ENCODE peak calls at places on chromosomes 2 and 18, in five cellular contexts. U is K562, N is HepG2, Y is WTC11, V is GM12878. M is an unnamed sample.

GRCh38 chr2:50582164-50582563 is 449.8 kb downstream of the NRXN1 start:
- DNase-seq in V (no peak), U (no peak), Y (no peak), N (no peak), M (no peak)

GRCh38 chr2:234679766-234680687 is 183.1 kb upstream of the ARL4C start:
- DNase-seq in U (no peak), N (peak), V (no peak), Y (no peak), M (peak)

GRCh38 chr2:207156451-207157161 is 9.1 kb downstream of the KLF7 start:
- DNase-seq in N (peak), V (no peak), U (no peak), Y (no peak), M (no peak)

GRCh38 chr2:174052639-174052976 is 87.4 kb upstream of the SP3 start:
- DNase-seq in Y (no peak), U (no peak), N (no peak), V (no peak), M (no peak)

GRCh38 chr2:105708697-105709096 is 36.0 kb upstream of the NCK2 start:
- DNase-seq in N (no peak), U (no peak), V (no peak), Y (no peak), M (no peak)

GRCh38 chr2:23824777-23825212 is 102.1 kb downstream of the ATAD2B start:
- DNase-seq in V (peak), Y (no peak), N (peak), U (peak), M (peak)

GRCh38 chr18:58069104-58069503 is 25.1 kb downstream of the NEDD4L start:
- DNase-seq in Y (no peak), V (no peak), U (no peak), N (no peak), M (no peak)

GRCh38 chr2:98598781-98599428 is 9.4 kb downstream of the COA5 start:
- DNase-seq in N (no peak), U (no peak), Y (no peak), V (no peak), M (no peak)

GRCh38 chr2:171181067-171182049 is 20.7 kb upstream of the TLK1 start:
- DNase-seq in V (no peak), N (no peak), U (no peak), Y (no peak), M (no peak)

GRCh38 chr2:197184959-197185586 is 125.5 kb downstream of the ANKRD44 start:
- DNase-seq in V (no peak), N (no peak), Y (no peak), U (no peak), M (no peak)

GRCh38 chr2:26559044-26559405 is 81.1 kb upstream of the OTOF start:
- DNase-seq in N (no peak), U (no peak), V (no peak), Y (no peak), M (no peak)

GRCh38 chr2:8581048-8581561 is 100.8 kb upstream of the ID2 start:
- DNase-seq in Y (no peak), N (no peak), U (no peak), V (no peak), M (no peak)

DNA sequence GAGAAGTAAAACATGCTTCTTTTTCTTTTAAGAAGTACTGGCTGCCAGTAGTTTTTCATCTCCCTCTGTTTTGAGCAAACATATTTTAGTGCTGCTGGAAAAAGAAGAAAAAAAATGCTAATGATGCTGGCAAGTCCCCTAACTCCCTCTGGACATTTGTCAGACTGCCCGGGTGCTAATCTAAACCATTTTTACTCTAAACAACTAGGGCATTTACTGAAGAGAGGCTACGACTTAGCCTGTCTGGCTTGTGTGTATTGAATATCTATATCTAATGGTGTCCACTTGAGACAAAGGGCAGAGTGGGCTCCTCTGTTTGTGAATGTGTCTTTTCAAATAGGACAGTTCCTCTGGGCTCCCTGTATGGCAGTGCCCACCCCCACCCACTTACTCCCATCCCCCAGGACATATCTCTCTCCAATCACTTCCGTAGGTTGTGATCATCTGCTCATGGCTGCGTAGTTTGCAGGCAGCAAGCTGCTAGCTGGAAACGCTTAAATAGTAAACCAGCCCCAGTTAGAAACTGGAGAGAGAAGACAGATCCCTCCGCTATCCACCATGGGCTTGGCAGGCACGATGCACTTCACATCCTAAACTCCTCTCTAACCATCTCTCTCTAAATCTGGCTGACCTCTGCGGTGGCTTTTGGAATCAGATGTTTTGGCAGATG is 58.4 kb downstream of the DOCK10 start:
- DNase-seq in U (no peak), V (no peak), N (no peak), Y (no peak), M (no peak)
- TF ChIP-seq MAX in U (no peak), V (no peak), N (no peak), Y (no peak), M (no peak)

DNA sequence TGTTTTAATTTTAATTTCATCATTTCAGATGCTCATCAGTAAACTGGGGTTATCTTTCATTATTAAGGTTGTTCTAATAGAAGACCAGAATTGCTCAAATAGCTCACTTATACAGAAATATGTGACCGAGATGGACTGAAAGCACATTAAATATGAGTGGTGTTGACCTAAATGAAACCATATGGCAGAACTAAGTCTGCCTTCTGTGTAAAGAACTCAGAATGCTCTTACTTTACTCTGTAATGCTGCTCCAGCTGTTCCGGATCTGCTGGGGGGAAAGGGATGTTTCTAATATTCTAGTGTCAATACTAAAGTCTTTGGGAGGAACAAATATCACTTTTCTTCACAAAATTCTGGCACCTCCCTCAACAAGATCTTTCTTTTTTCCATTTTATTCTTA is 131.0 kb downstream of the DPP4 start:
- DNase-seq in Y (no peak), V (no peak), N (no peak), U (no peak), M (no peak)
- TF ChIP-seq ESRRA in Y (no peak), V (no peak), N (no peak), U (no peak), M (no peak)

DNA sequence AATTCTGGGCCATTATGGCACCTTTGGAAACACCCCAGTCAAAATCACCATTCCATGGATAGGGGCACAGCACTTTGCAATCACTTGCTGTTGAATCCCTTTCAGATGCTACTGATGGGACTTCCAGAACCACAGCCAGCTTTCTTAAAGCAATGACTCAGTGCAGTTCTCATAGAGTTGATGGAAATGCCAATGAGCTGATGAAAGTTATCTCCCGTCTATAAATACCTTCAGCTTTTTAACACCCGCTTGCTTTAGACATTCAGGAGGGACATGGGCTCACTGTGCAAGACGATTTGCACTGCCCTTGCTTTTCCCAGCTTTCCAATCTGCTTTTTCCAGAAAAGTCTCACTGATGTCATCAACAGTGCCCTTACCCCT is 66.7 kb upstream of the RPL31 start:
- DNase-seq in N (no peak), U (no peak), Y (no peak), V (no peak), M (no peak)
- TF ChIP-seq MAX in N (no peak), U (no peak), Y (no peak), V (no peak), M (no peak)

GRCh38 chr18:28040720-28041119 is 136.2 kb downstream of the CDH2 start:
- DNase-seq in N (no peak), U (no peak), Y (no peak), V (no peak), M (no peak)
- TF ChIP-seq ESRRA in N (no peak), U (no peak), Y (no peak), V (no peak), M (no peak)

DNA sequence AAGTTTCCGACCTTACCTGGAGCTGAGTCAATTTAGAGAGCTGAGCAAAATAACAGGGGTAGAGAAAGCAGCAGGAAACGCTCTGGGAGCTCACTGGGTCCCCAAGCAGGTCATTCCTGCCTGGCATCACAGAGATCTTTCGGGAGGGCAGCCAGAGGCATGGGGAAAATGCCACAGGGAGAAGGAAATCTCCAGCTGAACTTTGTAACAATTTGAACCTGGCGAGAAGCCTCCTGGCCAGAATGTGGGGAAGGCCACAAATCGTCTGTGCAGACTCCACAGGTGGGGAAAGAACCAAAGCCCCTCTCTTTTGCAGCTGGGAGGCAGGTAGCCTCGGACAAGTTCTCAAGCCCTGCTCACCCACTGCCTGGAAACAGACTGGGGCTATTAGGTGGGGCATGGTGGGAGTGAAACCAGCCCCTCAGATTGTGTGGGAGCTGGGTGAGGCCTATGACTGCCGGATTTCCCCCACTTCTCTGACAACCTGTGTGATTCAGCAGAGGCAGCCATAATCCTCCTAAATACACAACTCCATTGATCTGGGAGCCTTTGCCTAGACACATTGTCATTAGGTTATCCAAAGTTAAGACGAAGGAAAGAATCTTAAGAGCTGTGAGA is 53.9 kb downstream of the INO80D start:
- DNase-seq in U (no peak), Y (no peak), N (no peak), V (no peak), M (no peak)
- TF ChIP-seq MAX in U (no peak), Y (no peak), N (no peak), V (no peak), M (no peak)

GRCh38 chr2:229245013-229245412 is 26.1 kb downstream of the PID1 start:
- DNase-seq in V (no peak), Y (no peak), U (no peak), N (no peak), M (no peak)
- TF ChIP-seq ESRRA in V (no peak), Y (no peak), U (no peak), N (no peak), M (no peak)

GRCh38 chr2:241797441-241798080 is 11.4 kb upstream of the NEU4 start:
- DNase-seq in V (no peak), N (no peak), Y (no peak), U (no peak), M (no peak)

GRCh38 chr2:241799522-241800197 is 9.3 kb upstream of the NEU4 start:
- DNase-seq in Y (no peak), V (no peak), N (no peak), U (no peak), M (no peak)

GRCh38 chr2:241798081-241798630 is 10.8 kb upstream of the NEU4 start:
- DNase-seq in V (no peak), N (no peak), U (peak), Y (peak), M (no peak)

GRCh38 chr2:241796610-241797138 is 12.3 kb upstream of the NEU4 start:
- DNase-seq in N (no peak), V (no peak), U (peak), Y (no peak), M (no peak)

GRCh38 chr2:241798631-241799521 is 10.1 kb upstream of the NEU4 start:
- DNase-seq in N (peak), Y (no peak), V (no peak), U (peak), M (no peak)
- TF ChIP-seq MAX in N (peak), Y (no peak), V (no peak), U (no peak), M (no peak)

GRCh38 chr2:1743396-1744150 is 742 bp downstream of the PXDN start:
- DNase-seq in V (no peak), U (no peak), N (no peak), Y (peak), M (no peak)

GRCh38 chr2:1742680-1743395 is 1.5 kb downstream of the PXDN start:
- DNase-seq in Y (peak), V (no peak), U (no peak), N (no peak), M (peak)

GRCh38 chr2:1741851-1742250 is 2.5 kb downstream of the PXDN start:
- DNase-seq in Y (no peak), U (no peak), N (no peak), V (no peak), M (no peak)

GRCh38 chr2:1740714-1741584 is 3.4 kb downstream of the PXDN start:
- DNase-seq in U (no peak), N (no peak), V (no peak), Y (no peak), M (no peak)

DNA sequence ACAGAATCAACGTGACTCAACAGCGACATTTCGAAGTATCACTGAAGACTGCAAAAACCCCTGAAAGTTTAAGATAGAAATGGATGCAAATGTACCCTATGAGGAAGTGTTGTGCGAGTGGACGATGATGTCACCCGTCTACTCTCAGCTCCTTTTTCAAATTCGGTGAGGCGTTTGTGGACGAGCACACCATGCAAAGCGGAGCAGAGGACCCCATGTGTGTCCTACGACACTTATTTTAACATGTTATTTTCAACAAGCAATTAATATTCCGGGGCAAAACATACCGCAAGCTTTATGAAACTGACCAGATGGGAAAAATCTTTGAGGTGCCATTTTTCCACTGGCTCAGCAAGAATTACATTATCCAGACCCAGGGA is 2.0 kb downstream of the PXDN start:
- DNase-seq in V (no peak), Y (no peak), N (no peak), U (no peak), M (no peak)
- TF ChIP-seq ESRRA in V (no peak), Y (no peak), N (no peak), U (no peak), M (no peak)